ENCODE peak calls at places on chromosomes 7 and 10, in four cellular contexts. D, U, N and V are unnamed samples.

GRCh38 chr7:78189762-78190161 is 391.2 kb downstream of the PHTF2 start:
- DNase-seq in N (no peak), U (no peak), D (no peak), V (no peak)

GRCh38 chr7:151717415-151717814 is 159.5 kb downstream of the PRKAG2 start:
- DNase-seq in U (no peak), D (no peak), N (no peak), V (peak; percentile 40)

GRCh38 chr10:84296071-84296981 is 32.1 kb upstream of the CCSER2 start:
- DNase-seq in N (no peak), D (peak; percentile 52), U (no peak), V (peak; percentile 35)

GRCh38 chr7:877312-878232 is 1.2 kb downstream of the GET4 start:
- DNase-seq in N (no peak), D (no peak), U (peak; percentile 18), V (peak; percentile 8)

GRCh38 chr7:13988011-13988410 is 1.5 kb downstream of the ETV1 start:
- DNase-seq in D (no peak), U (no peak), N (no peak), V (peak; percentile 19)

GRCh38 chr10:64408386-64409178 is 887.4 kb downstream of the REEP3 start:
- DNase-seq in U (no peak), D (no peak), N (no peak), V (no peak)

GRCh38 chr7:22849158-22849557 is 26.5 kb upstream of the TOMM7 start:
- DNase-seq in D (no peak), N (peak; percentile 68), U (no peak), V (no peak)

GRCh38 chr7:24978837-24979469 is 1.0 kb downstream of the OSBPL3 start:
- DNase-seq in D (peak; percentile 66), N (no peak), U (no peak), V (no peak)

GRCh38 chr7:92417913-92418312 is 29.4 kb upstream of the GATAD1 start:
- DNase-seq in N (no peak), D (no peak), U (no peak), V (no peak)
- TF ChIP-seq CTCF in N (no peak), D (peak; percentile 51), U (no peak), V (no peak)

DNA sequence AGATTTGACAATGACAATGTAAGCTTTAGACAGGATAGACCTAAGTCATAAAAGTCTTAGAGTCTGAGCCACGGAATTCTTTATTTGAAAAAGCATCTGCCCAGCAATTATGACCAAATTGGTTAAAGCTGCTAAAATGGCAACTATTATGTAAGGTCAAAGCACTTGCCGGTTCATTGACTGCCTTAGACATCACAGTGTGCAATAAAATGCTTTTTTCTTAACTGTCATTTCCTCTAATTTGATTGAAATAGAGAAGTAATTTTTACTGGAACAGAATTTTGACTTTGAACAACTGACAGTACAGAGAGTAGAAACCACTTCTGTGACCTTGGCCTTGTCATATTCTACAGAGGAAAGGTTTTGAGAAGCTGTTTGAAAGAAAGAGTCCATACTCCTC is 142.9 kb downstream of the THSD7A start:
- DNase-seq in N (no peak), D (no peak), U (no peak), V (no peak)
- TF ChIP-seq CTCF in N (no peak), D (no peak), U (no peak), V (no peak)

GRCh38 chr7:103823084-103823483 is 166.4 kb downstream of the RELN start:
- DNase-seq in N (no peak), U (no peak), D (no peak), V (no peak)

GRCh38 chr7:103824251-103824650 is 165.2 kb downstream of the RELN start:
- DNase-seq in D (no peak), U (no peak), N (no peak), V (no peak)

GRCh38 chr7:103821105-103821504 is 168.4 kb downstream of the RELN start:
- DNase-seq in U (no peak), D (no peak), N (no peak), V (no peak)
- TF ChIP-seq CTCF in U (no peak), D (no peak), N (no peak), V (no peak)

GRCh38 chr7:50317221-50317678 is 12.7 kb downstream of the IKZF1 start:
- DNase-seq in D (no peak), N (no peak), U (no peak), V (no peak)
- TF ChIP-seq CTCF in D (no peak), N (no peak), U (no peak), V (no peak)